ENCODE peak calls at places on chromosomes 3 and 15, in nine cellular contexts. R is A549, U is transverse colon, N is uterus, A is body of pancreas, P is heart left ventricle, M is tibial nerve, L is adrenal gland, O is sigmoid colon. B is an unnamed sample.

GRCh38 chr3:98513136-98513535 is 9.6 kb downstream of the CLDND1 start:
- DNase-seq in L (no peak), U (no peak), R (peak; percentile 34), O (no peak), M (no peak), N (peak; percentile 16), A (no peak), P (no peak), B (no peak)

GRCh38 chr3:166011771-166012170 is 174.5 kb upstream of the BCHE start:
- DNase-seq in M (no peak), L (no peak), O (no peak), P (no peak), U (no peak), A (no peak), N (no peak), R (no peak), B (no peak)

GRCh38 chr3:149023951-149024350 is 32.6 kb downstream of the GYG1 start:
- DNase-seq in M (no peak), N (no peak), P (no peak), O (no peak), R (no peak), A (no peak), U (no peak), L (no peak), B (no peak)

GRCh38 chr3:142723968-142724681 is at the start of gene TRPC1:
- DNase-seq in R (peak; percentile 93), P (peak; percentile 80), U (peak; percentile 26), N (peak; percentile 74), A (peak; percentile 71), O (peak; percentile 88), L (peak; percentile 77), M (peak; percentile 57), B (peak; percentile 63)

GRCh38 chr15:64586259-64586658 is 125.9 kb downstream of the ZNF609 start:
- DNase-seq in M (no peak), P (no peak), R (no peak), O (no peak), U (no peak), A (no peak), L (no peak), N (no peak), B (no peak)

GRCh38 chr15:40256642-40257235 is 17.9 kb downstream of the PAK6 start:
- DNase-seq in U (no peak), M (no peak), P (no peak), R (no peak), L (peak; percentile 85), A (no peak), O (no peak), N (no peak), B (no peak)

GRCh38 chr15:88678755-88679154 is 39.9 kb downstream of the ISG20 start:
- DNase-seq in N (no peak), O (no peak), A (no peak), L (no peak), R (no peak), P (no peak), U (no peak), M (no peak), B (no peak)

GRCh38 chr3:195151866-195152526 is 119.0 kb downstream of the XXYLT1 start:
- DNase-seq in O (no peak), A (no peak), R (peak; percentile 26), L (no peak), P (peak; percentile 34), U (no peak), N (no peak), M (no peak), B (no peak)

GRCh38 chr3:13364602-13365271 is 55.4 kb downstream of the NUP210 start:
- DNase-seq in R (no peak), U (no peak), M (no peak), P (no peak), L (no peak), A (no peak), O (no peak), N (no peak), B (no peak)

GRCh38 chr3:55511895-55512585 is 24.9 kb upstream of the WNT5A start:
- DNase-seq in M (no peak), P (no peak), R (no peak), L (no peak), N (no peak), U (no peak), A (no peak), O (no peak), B (no peak)

GRCh38 chr3:154059798-154060197 is 61.4 kb upstream of the ARHGEF26 start:
- DNase-seq in L (no peak), M (no peak), A (peak; percentile 13), N (no peak), R (no peak), U (no peak), P (no peak), O (no peak), B (no peak)

GRCh38 chr15:37035349-37035748 is 65.0 kb downstream of the MEIS2 start:
- DNase-seq in P (no peak), O (no peak), R (no peak), M (no peak), U (no peak), A (no peak), N (no peak), L (no peak), B (no peak)

GRCh38 chr3:127749787-127750225 is 72.5 kb downstream of the MGLL start:
- DNase-seq in L (no peak), R (no peak), N (no peak), A (no peak), U (no peak), O (no peak), P (no peak), M (no peak), B (peak; percentile 41)
- H3K4me1 ChIP-seq in L (no peaks in the 10 kb centered on the region), R (peaks cover 60% of the 10 kb centered on the region), N (no peaks in the 10 kb centered on the region), A (peaks cover 24% of the 10 kb centered on the region), U (peaks cover 37% of the 10 kb centered on the region), O (peaks cover 28% of the 10 kb centered on the region), P (peaks cover 63% of the 10 kb centered on the region), M (peaks cover 78% of the 10 kb centered on the region), B (no peaks in the 10 kb centered on the region)

DNA sequence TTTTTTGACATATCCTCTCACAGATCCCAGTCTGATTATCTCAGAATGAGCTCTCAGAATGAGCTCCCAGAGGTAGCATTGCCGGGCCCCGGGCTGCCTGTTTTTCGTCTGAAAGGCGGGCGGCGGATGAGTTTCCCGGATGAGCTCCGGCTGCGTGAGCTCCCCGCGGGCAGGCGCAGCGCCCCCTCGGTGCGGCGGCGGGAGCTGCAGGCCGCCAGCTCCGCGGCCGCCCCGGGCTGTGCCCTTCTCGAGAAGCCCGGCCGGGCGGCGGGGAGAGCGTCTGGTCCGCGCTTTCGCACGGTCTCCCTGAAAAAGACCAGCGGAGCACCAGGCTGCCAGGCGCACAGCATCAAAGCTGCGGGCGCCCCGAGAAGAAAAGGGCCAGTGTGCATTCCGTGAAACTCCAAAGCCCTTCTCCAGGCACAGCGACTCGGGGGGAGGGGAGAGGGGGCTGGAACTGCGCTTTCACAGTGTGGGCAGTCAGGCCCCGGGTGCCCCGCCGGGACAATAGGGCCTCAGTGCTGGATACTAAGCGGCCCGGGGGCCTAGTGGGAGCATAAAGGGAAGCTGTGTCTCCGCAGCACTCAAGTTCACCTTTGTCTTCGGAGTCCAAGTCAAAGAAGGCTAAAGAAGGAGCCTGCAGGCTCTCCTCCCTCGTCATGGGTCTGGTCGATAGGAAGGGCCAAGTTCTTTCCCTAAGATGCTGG is 12.1 kb upstream of the SHC4 start:
- DNase-seq in L (peak; percentile 87), M (peak; percentile 49), O (peak; percentile 88), U (peak; percentile 75), P (peak; percentile 76), N (peak; percentile 71), A (peak; percentile 85), R (peak; percentile 74), B (peak; percentile 81)
- TF ChIP-seq POLR2A in L (no peak), M (peak; percentile 32), O (no peak), U (no peak), P (no peak), N (no peak), A (no peak), R (peak; percentile 27), B (no peak)

GRCh38 chr3:119647177-119647576 is 13.2 kb downstream of the POPDC2 start:
- DNase-seq in M (no peak), L (no peak), A (no peak), R (no peak), U (no peak), N (peak; percentile 51), P (peak; percentile 69), O (no peak), B (no peak)

GRCh38 chr3:119649764-119650163 is 10.6 kb downstream of the POPDC2 start:
- DNase-seq in U (no peak), A (no peak), P (no peak), O (no peak), R (no peak), N (no peak), L (no peak), M (no peak), B (no peak)

GRCh38 chr3:119644481-119644880 is 15.9 kb downstream of the POPDC2 start:
- DNase-seq in M (no peak), N (no peak), A (no peak), R (no peak), U (no peak), L (no peak), P (no peak), O (no peak), B (no peak)

GRCh38 chr3:119645813-119646212 is 14.6 kb downstream of the POPDC2 start:
- DNase-seq in R (no peak), P (no peak), M (no peak), U (no peak), L (no peak), N (no peak), O (no peak), A (no peak), B (no peak)

GRCh38 chr3:119647843-119648575 is 12.4 kb downstream of the POPDC2 start:
- DNase-seq in O (no peak), M (no peak), L (no peak), P (no peak), A (no peak), R (no peak), U (no peak), N (no peak), B (no peak)
- H3K27ac ChIP-seq in O (peak overlapping the region; percentile 78), M (peak overlapping the region; percentile 43), L (peak overlapping the region; percentile 57), P (peak overlapping the region; percentile 82), A (peak overlapping the region; percentile 15), R (no peak overlapping the region), U (peak overlapping the region; percentile 66), N (peak overlapping the region; percentile 66), B (peak overlapping the region; percentile 60)

GRCh38 chr3:71497367-71497925 is 86.1 kb downstream of the FOXP1 start:
- DNase-seq in O (no peak), U (no peak), L (no peak), A (no peak), P (no peak), N (no peak), M (no peak), R (no peak), B (no peak)

GRCh38 chr3:71493372-71493771 is 90.2 kb downstream of the FOXP1 start:
- DNase-seq in A (no peak), N (no peak), P (no peak), R (no peak), L (no peak), O (no peak), M (no peak), U (no peak), B (no peak)

GRCh38 chr3:71498053-71498452 is 85.5 kb downstream of the FOXP1 start:
- DNase-seq in P (no peak), N (no peak), L (no peak), R (no peak), M (no peak), O (no peak), U (no peak), A (no peak), B (no peak)

GRCh38 chr3:71498543-71498942 is 85.0 kb downstream of the FOXP1 start:
- DNase-seq in R (no peak), N (no peak), P (no peak), L (no peak), U (no peak), O (no peak), M (no peak), A (no peak), B (no peak)

GRCh38 chr3:71495708-71496472 is 87.6 kb downstream of the FOXP1 start:
- DNase-seq in N (peak; percentile 47), P (no peak), R (peak; percentile 77), A (no peak), L (no peak), O (no peak), U (no peak), M (no peak), B (no peak)
- H3K4me1 ChIP-seq in N (no peaks in the 10 kb centered on the region), P (no peaks in the 10 kb centered on the region), R (peaks cover 33% of the 10 kb centered on the region), A (peaks cover 16% of the 10 kb centered on the region), L (peaks cover 6% of the 10 kb centered on the region), O (peaks cover 31% of the 10 kb centered on the region), U (peaks cover 7% of the 10 kb centered on the region), M (peaks cover 31% of the 10 kb centered on the region), B (peaks cover 3% of the 10 kb centered on the region)

B was measured in Peyer's patch.